ENCODE peak calls at places on chromosomes 7 and 10, in eight cellular contexts. H is astrocyte of the spinal cord; C is HCT116; K is pancreas; B is CD8-positive, alpha-beta memory T cell; P is GM12865; T is brain microvascular endothelial cell; Z is fibroblast of lung. W is an unnamed sample.

GRCh38 chr7:16881809-16882208 is at the start of gene AGR3:
- DNase-seq in H (no peak), C (no peak), K (no peak), B (no peak), P (no peak), T (no peak), Z (no peak), W (no peak)

GRCh38 chr10:52740913-52741675 is 31.5 kb downstream of the MBL2 start:
- DNase-seq in H (peak), C (peak), K (no peak), B (no peak), P (peak), T (peak), Z (peak), W (no peak)

GRCh38 chr10:116688241-116688711 is 54.1 kb downstream of the HSPA12A start:
- DNase-seq in H (peak), C (no peak), K (no peak), B (no peak), P (no peak), T (peak), Z (peak), W (no peak)

GRCh38 chr10:77613476-77614130 is 24.0 kb downstream of the KCNMA1 start:
- DNase-seq in H (no peak), C (no peak), K (no peak), B (no peak), P (no peak), T (no peak), Z (no peak), W (no peak)

GRCh38 chr7:111409714-111410422 is 152.4 kb downstream of the IMMP2L start:
- DNase-seq in H (peak), C (no peak), K (no peak), B (no peak), P (no peak), T (peak), Z (no peak), W (no peak)

GRCh38 chr10:11875183-11875498 is 52.0 kb downstream of the PROSER2 start:
- DNase-seq in H (no peak), C (no peak), K (no peak), B (peak), P (no peak), T (no peak), Z (peak), W (no peak)

GRCh38 chr7:118626739-118627138 is 402.2 kb downstream of the ANKRD7 start:
- DNase-seq in H (no peak), C (no peak), K (no peak), B (no peak), P (no peak), T (no peak), Z (no peak), W (no peak)

GRCh38 chr10:7913122-7913872 is 95.0 kb downstream of the TAF3 start:
- DNase-seq in H (no peak), C (no peak), K (no peak), B (no peak), P (no peak), T (no peak), Z (no peak), W (no peak)

GRCh38 chr10:74418285-74418872 is 267.4 kb downstream of the ADK start:
- DNase-seq in H (peak), C (no peak), K (no peak), B (no peak), P (no peak), T (no peak), Z (peak), W (no peak)

GRCh38 chr7:66627876-66628360 is 763 bp upstream of the KCTD7 start:
- DNase-seq in H (no peak), C (no peak), K (no peak), B (peak), P (no peak), T (no peak), Z (no peak), W (peak)

GRCh38 chr7:3371601-3372000 is 70.5 kb downstream of the SDK1 start:
- DNase-seq in H (peak), C (no peak), K (no peak), B (no peak), P (no peak), T (no peak), Z (no peak), W (no peak)

GRCh38 chr10:121307411-121307980 is 290.7 kb downstream of the FGFR2 start:
- DNase-seq in H (no peak), C (no peak), K (no peak), B (no peak), P (no peak), T (no peak), Z (no peak), W (no peak)

GRCh38 chr10:21496285-21497176 is 29.0 kb downstream of the SKIDA1 start:
- DNase-seq in H (peak), C (no peak), K (peak), B (peak), P (peak), T (no peak), Z (peak), W (no peak)
- H3K4me3 ChIP-seq in H (peak), C (peak), K (peak), B (peak), P (peak), T (peak), Z (peak), W (peak)

DNA sequence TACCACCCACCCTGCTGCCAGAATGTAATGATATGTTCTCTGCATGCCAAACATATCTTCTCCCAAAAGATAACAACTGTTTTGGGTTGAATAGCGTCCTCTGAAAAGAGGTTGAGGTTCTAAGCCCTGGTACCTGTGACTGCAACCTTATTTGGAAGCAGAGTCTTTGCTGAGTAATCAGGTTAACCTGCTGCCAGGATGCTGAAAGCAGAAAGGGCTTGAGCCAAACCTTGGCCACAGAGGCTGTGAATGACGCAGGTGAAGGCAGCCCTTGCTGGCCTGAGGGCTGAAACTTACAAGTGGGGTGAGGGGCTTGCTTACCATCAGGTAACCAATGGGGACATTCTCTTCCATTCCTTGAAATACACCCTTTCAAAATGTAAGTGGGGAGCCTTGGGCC is 151.8 kb upstream of the RHEB start:
- DNase-seq in H (no peak), C (no peak), K (no peak), B (no peak), P (no peak), T (no peak), Z (no peak), W (no peak)
- H3K4me3 ChIP-seq in H (no peak), C (no peak), K (no peak), B (no peak), P (no peak), T (no peak), Z (no peak), W (no peak)

GRCh38 chr10:33146189-33146524 is 188.1 kb upstream of the ITGB1 start:
- DNase-seq in H (no peak), C (no peak), K (no peak), B (no peak), P (no peak), T (no peak), Z (no peak), W (no peak)
- H3K4me3 ChIP-seq in H (no peak), C (no peak), K (no peak), B (no peak), P (no peak), T (no peak), Z (no peak), W (no peak)

GRCh38 chr7:101017099-101017777 is 2.6 kb upstream of the MUC17 start:
- DNase-seq in H (peak), C (no peak), K (peak), B (peak), P (peak), T (peak), Z (peak), W (peak)
- H3K4me3 ChIP-seq in H (peak), C (no peak), K (no peak), B (peak), P (peak), T (peak), Z (peak), W (peak)

W was measured in epithelial cell of proximal tubule.